ENCODE peak calls at places on chromosomes 11 and 22, in six cellular contexts. One of them, this sample, is unnamed.

GRCh38 chr11:64113462-64113780 is 52.5 kb downstream of the MACROD1 start:
- DNase-seq in T-helper 9 cell: no peak
- DNase-seq in COR-L47: no peak
- DNase-seq in activated CD4-positive, alpha-beta T cell treated with anti-CD3 and anti-CD28 coated beads, Interleukin-2, amount 50 U/mL, for 1 hour: no peak
- DNase-seq in lung microvascular endothelial cell: no peak
- DNase-seq in skeletal muscle cell: no peak
- DNase-seq in this sample: no peak

GRCh38 chr11:12043959-12044772 is 35.7 kb upstream of the DKK3 start:
- DNase-seq in T-helper 9 cell: peak; percentile 52
- DNase-seq in COR-L47: peak; percentile 35
- DNase-seq in activated CD4-positive, alpha-beta T cell treated with anti-CD3 and anti-CD28 coated beads, Interleukin-2, amount 50 U/mL, for 1 hour: peak; percentile 50
- DNase-seq in lung microvascular endothelial cell: peak; percentile 94
- DNase-seq in skeletal muscle cell: peak; percentile 88
- DNase-seq in this sample: peak; percentile 79

GRCh38 chr11:1481483-1481825 is 5.1 kb downstream of the MOB2 start:
- DNase-seq in T-helper 9 cell: no peak
- DNase-seq in COR-L47: no peak
- DNase-seq in activated CD4-positive, alpha-beta T cell treated with anti-CD3 and anti-CD28 coated beads, Interleukin-2, amount 50 U/mL, for 1 hour: no peak
- DNase-seq in lung microvascular endothelial cell: no peak
- DNase-seq in skeletal muscle cell: no peak
- DNase-seq in this sample: no peak

GRCh38 chr11:124315052-124315451 is 1.3 kb upstream of the OR8D1 start:
- DNase-seq in T-helper 9 cell: no peak
- DNase-seq in COR-L47: no peak
- DNase-seq in activated CD4-positive, alpha-beta T cell treated with anti-CD3 and anti-CD28 coated beads, Interleukin-2, amount 50 U/mL, for 1 hour: no peak
- DNase-seq in lung microvascular endothelial cell: no peak
- DNase-seq in skeletal muscle cell: no peak
- DNase-seq in this sample: no peak

GRCh38 chr11:100739636-100740035 is 52.5 kb downstream of the ARHGAP42 start:
- DNase-seq in T-helper 9 cell: no peak
- DNase-seq in COR-L47: no peak
- DNase-seq in activated CD4-positive, alpha-beta T cell treated with anti-CD3 and anti-CD28 coated beads, Interleukin-2, amount 50 U/mL, for 1 hour: no peak
- DNase-seq in lung microvascular endothelial cell: peak; percentile 47
- DNase-seq in skeletal muscle cell: peak; percentile 72
- DNase-seq in this sample: no peak

GRCh38 chr11:86091566-86091965 is 22.7 kb upstream of the PICALM start:
- DNase-seq in T-helper 9 cell: no peak
- DNase-seq in COR-L47: no peak
- DNase-seq in activated CD4-positive, alpha-beta T cell treated with anti-CD3 and anti-CD28 coated beads, Interleukin-2, amount 50 U/mL, for 1 hour: no peak
- DNase-seq in lung microvascular endothelial cell: no peak
- DNase-seq in skeletal muscle cell: no peak
- DNase-seq in this sample: no peak

GRCh38 chr22:49140921-49141680 is 686.6 kb downstream of the BRD1 start:
- DNase-seq in T-helper 9 cell: no peak
- DNase-seq in COR-L47: no peak
- DNase-seq in activated CD4-positive, alpha-beta T cell treated with anti-CD3 and anti-CD28 coated beads, Interleukin-2, amount 50 U/mL, for 1 hour: no peak
- DNase-seq in lung microvascular endothelial cell: no peak
- DNase-seq in skeletal muscle cell: no peak
- DNase-seq in this sample: no peak

GRCh38 chr22:19590696-19591095 is 66.5 kb upstream of the CLDN5 start:
- DNase-seq in T-helper 9 cell: no peak
- DNase-seq in COR-L47: no peak
- DNase-seq in activated CD4-positive, alpha-beta T cell treated with anti-CD3 and anti-CD28 coated beads, Interleukin-2, amount 50 U/mL, for 1 hour: no peak
- DNase-seq in lung microvascular endothelial cell: no peak
- DNase-seq in skeletal muscle cell: no peak
- DNase-seq in this sample: no peak

GRCh38 chr11:66509131-66509561 is 1.3 kb upstream of the BBS1 start:
- DNase-seq in T-helper 9 cell: no peak
- DNase-seq in COR-L47: no peak
- DNase-seq in activated CD4-positive, alpha-beta T cell treated with anti-CD3 and anti-CD28 coated beads, Interleukin-2, amount 50 U/mL, for 1 hour: no peak
- DNase-seq in lung microvascular endothelial cell: no peak
- DNase-seq in skeletal muscle cell: no peak
- DNase-seq in this sample: peak; percentile 38

GRCh38 chr22:46613606-46613997 is 6.6 kb upstream of the GRAMD4 start:
- DNase-seq in T-helper 9 cell: no peak
- DNase-seq in COR-L47: no peak
- DNase-seq in activated CD4-positive, alpha-beta T cell treated with anti-CD3 and anti-CD28 coated beads, Interleukin-2, amount 50 U/mL, for 1 hour: peak; percentile 17
- DNase-seq in lung microvascular endothelial cell: peak; percentile 53
- DNase-seq in skeletal muscle cell: no peak
- DNase-seq in this sample: no peak

GRCh38 chr11:70016666-70017347 is 61.3 kb upstream of the ANO1 start:
- DNase-seq in T-helper 9 cell: no peak
- DNase-seq in COR-L47: no peak
- DNase-seq in activated CD4-positive, alpha-beta T cell treated with anti-CD3 and anti-CD28 coated beads, Interleukin-2, amount 50 U/mL, for 1 hour: no peak
- DNase-seq in lung microvascular endothelial cell: no peak
- DNase-seq in skeletal muscle cell: no peak
- DNase-seq in this sample: no peak

GRCh38 chr22:48574776-48575566 is 1252.7 kb downstream of the BRD1 start:
- DNase-seq in T-helper 9 cell: no peak
- DNase-seq in COR-L47: peak; percentile 70
- DNase-seq in activated CD4-positive, alpha-beta T cell treated with anti-CD3 and anti-CD28 coated beads, Interleukin-2, amount 50 U/mL, for 1 hour: no peak
- DNase-seq in lung microvascular endothelial cell: peak; percentile 57
- DNase-seq in skeletal muscle cell: no peak
- DNase-seq in this sample: peak; percentile 59

GRCh38 chr11:74090701-74091100 is 80.1 kb downstream of the C2CD3 start:
- DNase-seq in T-helper 9 cell: no peak
- DNase-seq in COR-L47: no peak
- DNase-seq in activated CD4-positive, alpha-beta T cell treated with anti-CD3 and anti-CD28 coated beads, Interleukin-2, amount 50 U/mL, for 1 hour: no peak
- DNase-seq in lung microvascular endothelial cell: no peak
- DNase-seq in skeletal muscle cell: no peak
- DNase-seq in this sample: peak; percentile 11

GRCh38 chr11:1153951-1154487 is 3.7 kb upstream of the MUC5AC start:
- DNase-seq in T-helper 9 cell: no peak
- DNase-seq in COR-L47: no peak
- DNase-seq in activated CD4-positive, alpha-beta T cell treated with anti-CD3 and anti-CD28 coated beads, Interleukin-2, amount 50 U/mL, for 1 hour: no peak
- DNase-seq in lung microvascular endothelial cell: peak; percentile 65
- DNase-seq in skeletal muscle cell: peak; percentile 33
- DNase-seq in this sample: no peak

GRCh38 chr11:16047073-16047472 is 309.3 kb downstream of the SOX6 start:
- DNase-seq in T-helper 9 cell: no peak
- DNase-seq in COR-L47: no peak
- DNase-seq in activated CD4-positive, alpha-beta T cell treated with anti-CD3 and anti-CD28 coated beads, Interleukin-2, amount 50 U/mL, for 1 hour: no peak
- DNase-seq in lung microvascular endothelial cell: no peak
- DNase-seq in skeletal muscle cell: no peak
- DNase-seq in this sample: no peak

GRCh38 chr11:35629511-35629910 is 11.3 kb downstream of the FJX1 start:
- DNase-seq in T-helper 9 cell: no peak
- DNase-seq in COR-L47: no peak
- DNase-seq in activated CD4-positive, alpha-beta T cell treated with anti-CD3 and anti-CD28 coated beads, Interleukin-2, amount 50 U/mL, for 1 hour: no peak
- DNase-seq in lung microvascular endothelial cell: no peak
- DNase-seq in skeletal muscle cell: no peak
- DNase-seq in this sample: no peak

GRCh38 chr11:130055637-130056036 is 14.1 kb upstream of the APLP2 start:
- DNase-seq in T-helper 9 cell: no peak
- DNase-seq in COR-L47: no peak
- DNase-seq in activated CD4-positive, alpha-beta T cell treated with anti-CD3 and anti-CD28 coated beads, Interleukin-2, amount 50 U/mL, for 1 hour: no peak
- DNase-seq in lung microvascular endothelial cell: no peak
- DNase-seq in skeletal muscle cell: no peak
- DNase-seq in this sample: no peak

GRCh38 chr22:20904008-20904979 is 12.9 kb upstream of the CRKL start:
- DNase-seq in T-helper 9 cell: no peak
- DNase-seq in COR-L47: no peak
- DNase-seq in activated CD4-positive, alpha-beta T cell treated with anti-CD3 and anti-CD28 coated beads, Interleukin-2, amount 50 U/mL, for 1 hour: no peak
- DNase-seq in lung microvascular endothelial cell: no peak
- DNase-seq in skeletal muscle cell: peak; percentile 93
- DNase-seq in this sample: no peak

GRCh38 chr11:66081505-66081904 is 11.4 kb downstream of the PACS1 start:
- DNase-seq in T-helper 9 cell: peak; percentile 64
- DNase-seq in COR-L47: peak; percentile 18
- DNase-seq in activated CD4-positive, alpha-beta T cell treated with anti-CD3 and anti-CD28 coated beads, Interleukin-2, amount 50 U/mL, for 1 hour: peak; percentile 74
- DNase-seq in lung microvascular endothelial cell: peak; percentile 58
- DNase-seq in skeletal muscle cell: no peak
- DNase-seq in this sample: peak; percentile 83

GRCh38 chr11:28729339-28729738 is 621.2 kb downstream of the METTL15 start:
- DNase-seq in T-helper 9 cell: no peak
- DNase-seq in COR-L47: no peak
- DNase-seq in activated CD4-positive, alpha-beta T cell treated with anti-CD3 and anti-CD28 coated beads, Interleukin-2, amount 50 U/mL, for 1 hour: no peak
- DNase-seq in lung microvascular endothelial cell: no peak
- DNase-seq in skeletal muscle cell: no peak
- DNase-seq in this sample: no peak

GRCh38 chr11:75056806-75057205 is 39.9 kb downstream of the OR2AT4 start:
- DNase-seq in T-helper 9 cell: no peak
- DNase-seq in COR-L47: no peak
- DNase-seq in activated CD4-positive, alpha-beta T cell treated with anti-CD3 and anti-CD28 coated beads, Interleukin-2, amount 50 U/mL, for 1 hour: no peak
- DNase-seq in lung microvascular endothelial cell: no peak
- DNase-seq in skeletal muscle cell: no peak
- DNase-seq in this sample: no peak

GRCh38 chr11:128587415-128587814 is at the start of gene ETS1:
- DNase-seq in T-helper 9 cell: no peak
- DNase-seq in COR-L47: no peak
- DNase-seq in activated CD4-positive, alpha-beta T cell treated with anti-CD3 and anti-CD28 coated beads, Interleukin-2, amount 50 U/mL, for 1 hour: no peak
- DNase-seq in lung microvascular endothelial cell: peak; percentile 55
- DNase-seq in skeletal muscle cell: no peak
- DNase-seq in this sample: no peak

GRCh38 chr11:132457445-132457844 is 1074.9 kb downstream of the OPCML start:
- DNase-seq in T-helper 9 cell: no peak
- DNase-seq in COR-L47: no peak
- DNase-seq in activated CD4-positive, alpha-beta T cell treated with anti-CD3 and anti-CD28 coated beads, Interleukin-2, amount 50 U/mL, for 1 hour: no peak
- DNase-seq in lung microvascular endothelial cell: no peak
- DNase-seq in skeletal muscle cell: no peak
- DNase-seq in this sample: no peak

GRCh38 chr11:93216511-93217121 is 18.8 kb upstream of the SLC36A4 start:
- DNase-seq in T-helper 9 cell: no peak
- DNase-seq in COR-L47: peak; percentile 91
- DNase-seq in activated CD4-positive, alpha-beta T cell treated with anti-CD3 and anti-CD28 coated beads, Interleukin-2, amount 50 U/mL, for 1 hour: no peak
- DNase-seq in lung microvascular endothelial cell: no peak
- DNase-seq in skeletal muscle cell: no peak
- DNase-seq in this sample: no peak